ENCODE peak calls at places on chromosome 20, in six cellular contexts. I, B, H, G, X and U are unnamed samples. For H3K4me1, the result is how much of the 10 kb centered on the place peaks cover.

GRCh38 chr20:13205848-13206434 is 15.1 kb upstream of the ISM1 start:
- DNase-seq in X (no peak), I (no peak), G (no peak), H (no peak), B (no peak), U (no peak)

GRCh38 chr20:7523288-7523687 is 417.0 kb downstream of the HAO1 start:
- DNase-seq in B (no peak), I (no peak), H (no peak), X (no peak), G (no peak), U (no peak)

GRCh38 chr20:58678806-58679205 is 13.8 kb upstream of the NPEPL1 start:
- DNase-seq in I (no peak), H (peak), G (no peak), B (no peak), X (no peak), U (no peak)

GRCh38 chr20:10924628-10925266 is 250.9 kb upstream of the JAG1 start:
- DNase-seq in G (peak), B (no peak), I (no peak), X (no peak), H (peak), U (no peak)

GRCh38 chr20:10309326-10309725 is 90.7 kb downstream of the SNAP25 start:
- DNase-seq in X (no peak), I (no peak), H (peak), B (no peak), G (no peak), U (no peak)

GRCh38 chr20:11902264-11902663 is 15.4 kb upstream of the BTBD3 start:
- DNase-seq in H (no peak), G (no peak), B (no peak), X (no peak), I (peak), U (no peak)

GRCh38 chr20:64119301-64119680 is 11.9 kb upstream of the NPBWR2 start:
- DNase-seq in I (no peak), H (peak), B (no peak), X (no peak), G (no peak), U (peak)

GRCh38 chr20:33732166-33732970 is 572 bp downstream of the ZNF341 start:
- DNase-seq in I (peak), X (peak), G (peak), B (peak), H (no peak), U (peak)

GRCh38 chr20:59828478-59829414 is 104.7 kb downstream of the SYCP2 start:
- DNase-seq in I (no peak), H (no peak), X (no peak), B (no peak), G (no peak), U (no peak)

GRCh38 chr20:50226093-50226974 is 35.7 kb downstream of the CEBPB start:
- DNase-seq in X (no peak), I (no peak), H (peak), B (no peak), G (peak), U (peak)

GRCh38 chr20:8518878-8519277 is 386.8 kb downstream of the PLCB1 start:
- DNase-seq in B (no peak), I (no peak), X (no peak), G (no peak), H (no peak), U (no peak)

GRCh38 chr20:31713312-31714049 is 9.2 kb downstream of the BCL2L1 start:
- DNase-seq in B (no peak), G (peak), I (peak), H (peak), X (no peak), U (peak)

GRCh38 chr20:44730441-44730840 is 15.2 kb upstream of the KCNK15 start:
- DNase-seq in X (no peak), B (no peak), I (peak), G (no peak), H (peak), U (no peak)

GRCh38 chr20:49701916-49702315 is 11.8 kb downstream of the B4GALT5 start:
- DNase-seq in G (no peak), B (no peak), I (no peak), X (no peak), H (no peak), U (no peak)

GRCh38 chr20:43536041-43536816 is 22.6 kb upstream of the SGK2 start:
- DNase-seq in G (no peak), X (no peak), H (no peak), I (no peak), B (no peak), U (peak)

GRCh38 chr20:45229264-45230056 is 8.3 kb downstream of the SEMG2 start:
- DNase-seq in H (no peak), X (peak), B (peak), I (peak), G (no peak), U (peak)

GRCh38 chr20:32678948-32679347 is 5.2 kb upstream of the C20orf203 start:
- DNase-seq in B (no peak), X (no peak), I (no peak), G (no peak), H (peak), U (no peak)

GRCh38 chr20:63062188-63063140 is 55.7 kb upstream of the BHLHE23 start:
- DNase-seq in G (no peak), H (peak), X (no peak), B (no peak), I (no peak), U (peak)

GRCh38 chr20:51097334-51098176 is 74.6 kb upstream of the KCNG1 start:
- DNase-seq in G (no peak), I (no peak), H (no peak), X (no peak), B (no peak), U (no peak)

GRCh38 chr20:23291575-23292240 is 58.9 kb upstream of the NXT1 start:
- DNase-seq in I (no peak), X (no peak), H (no peak), G (no peak), B (no peak), U (no peak)

GRCh38 chr20:16904751-16905150 is 156.6 kb downstream of the OTOR start:
- DNase-seq in X (no peak), H (no peak), G (no peak), I (no peak), B (no peak), U (no peak)
- TF ChIP-seq CTCF in X (no peak), H (peak), G (no peak), I (peak), B (no peak), U (no peak)

DNA sequence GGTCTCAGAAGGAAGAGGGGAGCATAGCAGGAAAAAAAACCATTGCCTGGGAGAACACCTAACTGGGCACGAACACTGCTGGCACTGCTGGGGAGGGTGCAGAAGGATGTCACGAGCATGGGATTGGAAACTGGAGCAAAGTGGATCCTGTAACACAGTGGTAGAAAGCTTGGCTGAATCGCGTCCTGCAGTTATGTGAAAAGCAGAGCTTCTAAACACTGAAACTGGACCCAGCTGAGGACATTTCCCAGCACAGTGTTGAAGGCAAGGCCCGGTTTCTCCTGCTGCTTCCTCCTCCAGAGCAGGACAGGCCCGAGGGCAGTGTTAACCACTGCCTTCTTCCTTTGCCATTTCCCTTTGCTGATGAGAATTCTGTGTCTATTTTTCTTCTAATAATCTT is 6.7 kb downstream of the APMAP start:
- DNase-seq in I (no peak), B (peak), G (no peak), H (no peak), X (no peak), U (no peak)
- H3K4me3 ChIP-seq in I (no peak), B (no peak), G (no peak), H (no peak), X (no peak), U (no peak)

GRCh38 chr20:17919149-17919548 is 49.4 kb downstream of the SNX5 start:
- DNase-seq in X (no peak), I (no peak), G (no peak), B (no peak), H (no peak), U (no peak)
- H3K4me1 ChIP-seq in X (under half), I (under half), G (under half), B (under half), H (under half), U (under half)

DNA sequence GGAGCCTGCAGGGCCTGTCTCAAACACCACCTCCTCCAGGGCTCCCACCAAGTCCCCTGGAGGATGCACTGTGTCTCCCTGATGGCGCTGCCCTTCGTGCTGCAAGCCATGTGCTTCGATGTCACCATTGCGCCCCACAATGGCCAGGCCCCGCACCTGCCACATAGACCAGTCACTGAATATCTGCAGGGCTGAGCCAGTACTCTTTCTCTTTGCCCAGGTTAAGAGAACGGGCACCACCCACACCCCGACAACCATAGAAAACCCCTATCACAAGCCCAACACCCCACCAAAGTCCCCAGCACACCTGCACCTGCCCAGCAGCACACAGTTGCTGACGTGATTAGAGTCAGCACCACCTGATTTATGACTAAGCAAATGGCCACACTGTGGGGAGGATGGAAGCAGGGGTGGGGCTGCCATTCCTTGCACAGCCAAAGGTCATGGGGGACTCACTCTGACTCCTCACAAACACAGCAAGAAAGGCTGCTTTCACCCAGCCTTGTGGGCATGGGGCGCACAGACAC is 104.3 kb downstream of the SLC23A2 start:
- DNase-seq in G (no peak), X (no peak), I (no peak), H (peak), B (no peak), U (no peak)
- TF ChIP-seq CTCF in G (no peak), X (no peak), I (no peak), H (no peak), B (peak), U (no peak)

GRCh38 chr20:3800256-3800877 is 4.3 kb downstream of the CDC25B start:
- DNase-seq in I (no peak), X (peak), G (no peak), H (no peak), B (no peak), U (no peak)
- H3K4me3 ChIP-seq in I (no peak), X (no peak), G (no peak), H (no peak), B (no peak), U (no peak)

GRCh38 chr20:41141153-41141815 is 3.9 kb downstream of the PLCG1 start:
- DNase-seq in B (no peak), H (no peak), G (peak), I (no peak), X (no peak), U (peak)
- H3K4me1 ChIP-seq in B (half or more), H (under half), G (under half), I (under half), X (under half), U (half or more)

GRCh38 chr20:38727602-38728236 is 3.4 kb downstream of the SLC32A1 start:
- DNase-seq in H (peak), G (no peak), B (no peak), I (no peak), X (no peak), U (no peak)

GRCh38 chr20:38725458-38725958 is 1.2 kb downstream of the SLC32A1 start:
- DNase-seq in X (no peak), H (peak), I (no peak), G (no peak), B (no peak), U (no peak)

GRCh38 chr20:38725959-38726848 is 1.9 kb downstream of the SLC32A1 start:
- DNase-seq in I (peak), G (peak), H (peak), B (no peak), X (no peak), U (no peak)

GRCh38 chr20:38728237-38728761 is 4.0 kb downstream of the SLC32A1 start:
- DNase-seq in B (no peak), H (peak), G (no peak), X (no peak), I (no peak), U (no peak)

DNA sequence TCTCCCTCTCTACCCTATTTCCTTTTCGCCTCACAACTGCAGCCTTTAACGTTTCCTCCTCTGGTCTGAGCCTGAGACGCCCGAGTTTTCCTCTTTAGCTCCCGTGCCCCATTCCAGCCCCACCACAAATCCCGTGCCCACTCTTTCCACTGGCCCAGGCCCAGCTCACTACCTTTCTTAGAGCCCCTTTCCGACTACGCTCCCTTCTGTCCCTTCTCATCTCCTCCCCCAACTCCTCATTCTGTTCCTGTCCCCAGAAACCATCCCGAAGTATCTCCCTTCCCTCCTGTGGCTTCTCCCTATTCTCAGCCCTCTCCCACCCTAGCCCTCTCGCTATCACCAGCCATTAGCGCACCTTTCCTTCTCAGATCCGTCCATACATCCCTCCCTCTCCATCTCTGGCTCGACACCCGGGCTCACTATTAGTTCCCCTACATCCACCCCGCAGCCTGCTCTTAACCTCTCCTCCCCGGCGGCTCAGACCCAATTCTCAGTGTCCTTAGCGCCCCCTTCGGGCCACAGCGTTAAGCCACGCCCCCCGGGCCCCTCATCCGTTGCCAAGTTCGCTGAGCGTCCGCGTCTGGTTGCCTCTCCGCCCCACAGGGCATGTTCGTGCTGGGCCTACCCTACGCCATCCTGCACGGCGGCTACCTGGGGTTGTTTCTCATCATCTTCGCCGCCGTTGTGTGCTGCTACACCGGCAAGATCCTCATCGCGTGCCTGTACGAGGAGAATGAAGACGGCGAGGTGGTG is 2.7 kb downstream of the SLC32A1 start:
- DNase-seq in B (peak), X (no peak), G (no peak), I (peak), H (peak), U (no peak)
- TF ChIP-seq CTCF in B (peak), X (no peak), G (no peak), I (peak), H (peak), U (no peak)

GRCh38 chr20:53283011-53283410 is 310.6 kb downstream of the ZNF217 start:
- DNase-seq in H (no peak), B (no peak), G (no peak), X (no peak), I (no peak), U (no peak)

GRCh38 chr20:53282217-53282955 is 310.2 kb downstream of the TSHZ2 start:
- DNase-seq in H (no peak), G (no peak), I (no peak), B (no peak), X (no peak), U (no peak)

GRCh38 chr20:53281557-53282117 is 309.5 kb downstream of the TSHZ2 start:
- DNase-seq in G (no peak), B (no peak), H (no peak), X (no peak), I (no peak), U (no peak)

GRCh38 chr20:53283597-53283996 is 310.0 kb downstream of the ZNF217 start:
- DNase-seq in X (no peak), I (no peak), H (no peak), G (no peak), B (no peak), U (no peak)

GRCh38 chr20:53284141-53285055 is 309.2 kb downstream of the ZNF217 start:
- DNase-seq in I (no peak), G (no peak), B (no peak), X (no peak), H (no peak), U (no peak)
- H3K4me3 ChIP-seq in I (no peak), G (no peak), B (no peak), X (no peak), H (no peak), U (no peak)